ENCODE peak calls at places on chromosomes 3 and 15, in ten cellular contexts. F, M, U, R, Q, B, D, V, Z and Y are unnamed samples.

GRCh38 chr3:10775259-10775658 is 40.8 kb upstream of the SLC6A11 start:
- DNase-seq in Z (no peak), D (no peak), B (no peak), R (no peak), Q (no peak), F (no peak), U (no peak), M (no peak), V (no peak), Y (no peak)

GRCh38 chr3:101779808-101780366 is 876 bp downstream of the NXPE3 start:
- DNase-seq in F (no peak), D (no peak), R (no peak), V (no peak), M (peak), Q (peak), U (no peak), B (no peak), Z (no peak), Y (no peak)

GRCh38 chr15:36407647-36408046 is 171.8 kb upstream of the CDIN1 start:
- DNase-seq in B (peak), R (peak), M (peak), F (no peak), U (peak), V (no peak), D (peak), Q (peak), Z (no peak), Y (no peak)

GRCh38 chr3:138459619-138460535 is 25.5 kb downstream of the ESYT3 start:
- DNase-seq in M (no peak), F (no peak), R (no peak), V (no peak), B (no peak), Z (no peak), U (no peak), Q (peak), D (no peak), Y (no peak)

GRCh38 chr15:58604455-58604923 is 145.0 kb downstream of the ADAM10 start:
- DNase-seq in F (peak), Z (no peak), V (no peak), M (no peak), R (no peak), B (no peak), U (no peak), D (no peak), Q (no peak), Y (no peak)

GRCh38 chr3:52361011-52361410 is 44.9 kb downstream of the DNAH1 start:
- DNase-seq in D (no peak), V (no peak), Z (no peak), B (no peak), U (no peak), R (no peak), Q (no peak), F (no peak), M (no peak), Y (no peak)

GRCh38 chr3:141257971-141258370 is 26.3 kb downstream of the PXYLP1 start:
- DNase-seq in U (no peak), M (no peak), D (no peak), Q (no peak), V (peak), R (no peak), B (no peak), Z (no peak), F (no peak), Y (no peak)

GRCh38 chr15:64050281-64051092 is 4.2 kb upstream of the DAPK2 start:
- DNase-seq in D (no peak), F (no peak), V (no peak), Q (no peak), B (no peak), M (no peak), U (no peak), R (no peak), Z (no peak), Y (no peak)

GRCh38 chr15:47523669-47524068 is 193.6 kb upstream of the SEMA6D start:
- DNase-seq in B (peak), M (no peak), Z (no peak), R (peak), F (no peak), V (no peak), U (no peak), Q (no peak), D (peak), Y (no peak)

GRCh38 chr3:170614214-170614966 is 28.5 kb upstream of the SLC7A14 start:
- DNase-seq in F (peak), R (peak), M (peak), V (no peak), Z (peak), D (peak), Q (no peak), B (peak), U (peak), Y (no peak)

GRCh38 chr3:127632035-127632434 is 3.0 kb downstream of the PODXL2 start:
- DNase-seq in R (no peak), Z (no peak), D (no peak), V (no peak), F (no peak), B (no peak), U (no peak), Q (no peak), M (no peak), Y (no peak)

GRCh38 chr3:65689436-65689835 is 349.3 kb downstream of the MAGI1 start:
- DNase-seq in M (no peak), U (no peak), B (no peak), Z (no peak), V (no peak), F (no peak), R (no peak), Q (no peak), D (no peak), Y (no peak)

GRCh38 chr3:52507359-52507758 is 12.2 kb downstream of the STAB1 start:
- DNase-seq in F (peak), B (peak), Z (no peak), M (peak), R (peak), V (no peak), D (peak), U (peak), Q (no peak), Y (no peak)

GRCh38 chr3:38582941-38583645 is 66.4 kb downstream of the SCN5A start:
- DNase-seq in Q (no peak), Z (no peak), B (no peak), M (no peak), F (no peak), R (no peak), U (no peak), D (no peak), V (no peak), Y (no peak)

GRCh38 chr3:181695661-181696491 is 15.8 kb upstream of the SOX2 start:
- DNase-seq in V (no peak), D (no peak), Q (no peak), Z (peak), U (no peak), M (no peak), B (no peak), F (peak), R (no peak), Y (no peak)

GRCh38 chr15:77030928-77031375 is 36.0 kb downstream of the PSTPIP1 start:
- DNase-seq in D (no peak), Q (no peak), F (no peak), V (peak), Z (peak), B (no peak), M (no peak), U (no peak), R (no peak), Y (no peak)

GRCh38 chr3:9070961-9071360 is 107.7 kb upstream of the RAD18 start:
- DNase-seq in Q (no peak), B (no peak), V (no peak), Z (no peak), F (no peak), U (no peak), R (no peak), M (no peak), D (no peak), Y (no peak)